ENCODE peak calls at places on chromosomes 7 and 10, in six cellular contexts. B, E, L, U, G and S are unnamed samples.

GRCh38 chr10:62076872-62077271 is 175.4 kb downstream of the ARID5B start:
- DNase-seq in G (no peak), E (no peak), B (no peak), L (peak), U (no peak), S (peak)

GRCh38 chr10:102540023-102540422 is 36.3 kb downstream of the SUFU start:
- DNase-seq in L (peak), G (no peak), B (no peak), E (no peak), U (no peak), S (peak)

GRCh38 chr7:118185163-118185860 is 1.3 kb downstream of the LSM8 start:
- DNase-seq in B (no peak), G (no peak), U (no peak), L (peak), E (no peak), S (no peak)

GRCh38 chr10:62053860-62054259 is 152.4 kb downstream of the ARID5B start:
- DNase-seq in B (no peak), U (no peak), L (no peak), E (no peak), G (no peak), S (no peak)

GRCh38 chr10:51010977-51011376 is 63.3 kb upstream of the PRKG1 start:
- DNase-seq in L (peak), B (no peak), U (no peak), E (no peak), G (no peak), S (peak)

GRCh38 chr10:79025113-79025832 is 43.5 kb upstream of the ZMIZ1 start:
- DNase-seq in U (no peak), B (no peak), L (no peak), G (peak), E (no peak), S (peak)

GRCh38 chr7:126689037-126689436 is 563.7 kb downstream of the GRM8 start:
- DNase-seq in B (no peak), G (no peak), U (no peak), E (no peak), L (peak), S (no peak)

GRCh38 chr10:77806511-77807157 is 119.9 kb downstream of the DLG5 start:
- DNase-seq in G (no peak), L (no peak), E (no peak), U (no peak), B (no peak), S (no peak)

GRCh38 chr7:27462575-27463270 is 200.0 kb downstream of the HIBADH start:
- DNase-seq in G (no peak), B (no peak), E (no peak), U (no peak), L (peak), S (peak)

GRCh38 chr7:77327067-77327931 is 88.8 kb downstream of the GSAP start:
- DNase-seq in E (no peak), G (no peak), L (peak), U (no peak), B (no peak), S (peak)

GRCh38 chr10:17519457-17519856 is 65.1 kb upstream of the ST8SIA6 start:
- DNase-seq in U (no peak), E (no peak), G (no peak), L (no peak), B (no peak), S (no peak)